ENCODE peak calls at places on chromosomes 7 and 10, in four cellular contexts. F is sigmoid colon, D is pancreas, P is A673. V is an unnamed sample.
A peak's percentile ranks its signal among the peaks of the same experiment; 100 is the strongest.

GRCh38 chr10:70296406-70296899 is 12.6 kb upstream of the NPFFR1 start:
- DNase-seq in F (peak; percentile 95), D (peak; percentile 91), P (no peak), V (peak; percentile 95)

GRCh38 chr10:126250527-126251310 is 137.6 kb downstream of the ADAM12 start:
- DNase-seq in F (no peak), D (no peak), P (no peak), V (no peak)

GRCh38 chr10:86401588-86402282 is 35.1 kb upstream of the GRID1 start:
- DNase-seq in F (no peak), D (no peak), P (peak; percentile 36), V (no peak)

GRCh38 chr10:81820418-81820817 is 54.6 kb upstream of the NRG3 start:
- DNase-seq in F (no peak), D (no peak), P (no peak), V (no peak)

GRCh38 chr7:47044620-47045019 is 537.3 kb downstream of the TNS3 start:
- DNase-seq in F (no peak), D (no peak), P (no peak), V (no peak)

GRCh38 chr7:38232475-38233366 is 40.7 kb downstream of the TARP start:
- DNase-seq in F (no peak), D (no peak), P (no peak), V (peak; percentile 27)

GRCh38 chr10:122421054-122421625 is 33.3 kb upstream of the ARMS2 start:
- DNase-seq in F (no peak), D (no peak), P (no peak), V (no peak)

GRCh38 chr10:88515235-88515634 is 67.9 kb downstream of the RNLS start:
- DNase-seq in F (no peak), D (no peak), P (no peak), V (no peak)

GRCh38 chr7:159119026-159119741 is 25.5 kb downstream of the VIPR2 start:
- DNase-seq in F (peak; percentile 55), D (no peak), P (no peak), V (peak; percentile 9)

GRCh38 chr7:26180792-26181198 is 19.8 kb downstream of the HNRNPA2B1 start:
- DNase-seq in F (no peak), D (peak; percentile 35), P (no peak), V (no peak)

GRCh38 chr10:19449860-19450259 is 366.4 kb upstream of the PLXDC2 start:
- DNase-seq in F (no peak), D (no peak), P (no peak), V (no peak)

GRCh38 chr10:86940677-86941076 is 16.7 kb downstream of the MMRN2 start:
- DNase-seq in F (no peak), D (no peak), P (no peak), V (no peak)

GRCh38 chr10:124731551-124731950 is 12.6 kb downstream of the FAM53B start:
- DNase-seq in F (no peak), D (no peak), P (no peak), V (no peak)

GRCh38 chr7:3002631-3003030 is 41.0 kb downstream of the CARD11 start:
- DNase-seq in F (peak; percentile 29), D (no peak), P (no peak), V (no peak)

GRCh38 chr7:35749548-35749947 is 51.3 kb upstream of the SEPTIN7 start:
- DNase-seq in F (peak; percentile 78), D (no peak), P (no peak), V (peak; percentile 65)

GRCh38 chr7:112989531-112989930 is 97.1 kb downstream of the GPR85 start:
- DNase-seq in F (no peak), D (no peak), P (no peak), V (no peak)

GRCh38 chr7:27730112-27730511 is 9.8 kb upstream of the TAX1BP1 start:
- DNase-seq in F (no peak), D (no peak), P (no peak), V (no peak)

GRCh38 chr7:102292813-102293798 is 6.4 kb downstream of the SH2B2 start:
- DNase-seq in F (no peak), D (no peak), P (no peak), V (no peak)

GRCh38 chr7:1251796-1252542 is 19.3 kb downstream of the UNCX start:
- DNase-seq in F (no peak), D (no peak), P (no peak), V (no peak)

GRCh38 chr10:15316144-15316543 is 54.9 kb downstream of the FAM171A1 start:
- DNase-seq in F (no peak), D (no peak), P (no peak), V (no peak)

GRCh38 chr10:93954299-93954698 is 39.4 kb upstream of the PLCE1 start:
- DNase-seq in F (no peak), D (no peak), P (no peak), V (no peak)

GRCh38 chr10:78672898-78673297 is 395.9 kb upstream of the ZMIZ1 start:
- DNase-seq in F (no peak), D (no peak), P (no peak), V (no peak)

GRCh38 chr7:155477469-155477868 is 19.5 kb downstream of the EN2 start:
- DNase-seq in F (no peak), D (no peak), P (no peak), V (no peak)

GRCh38 chr10:61842755-61843497 is 58.6 kb upstream of the ARID5B start:
- DNase-seq in F (no peak), D (no peak), P (no peak), V (no peak)

GRCh38 chr10:44176311-44176710 is 208.6 kb downstream of the CXCL12 start:
- DNase-seq in F (no peak), D (no peak), P (no peak), V (no peak)

GRCh38 chr10:103295391-103296044 is 18.6 kb downstream of the INA start:
- DNase-seq in F (no peak), D (no peak), P (no peak), V (no peak)

GRCh38 chr7:101532400-101533102 is 96.5 kb downstream of the MYL10 start:
- DNase-seq in F (no peak), D (no peak), P (no peak), V (no peak)

GRCh38 chr10:96044686-96045085 is 1.3 kb downstream of the CCNJ start:
- DNase-seq in F (no peak), D (no peak), P (peak; percentile 18), V (no peak)

GRCh38 chr7:86313842-86314241 is 329.9 kb upstream of the GRM3 start:
- DNase-seq in F (no peak), D (no peak), P (no peak), V (no peak)

GRCh38 chr7:353746-354325 is 63.9 kb downstream of the FOXL3 start:
- DNase-seq in F (no peak), D (no peak), P (no peak), V (peak; percentile 44)

GRCh38 chr7:158259671-158260423 is 327.8 kb downstream of the PTPRN2 start:
- DNase-seq in F (no peak), D (no peak), P (no peak), V (no peak)

GRCh38 chr7:129434846-129435318 is 650 bp downstream of the STRIP2 start:
- DNase-seq in F (no peak), D (no peak), P (no peak), V (no peak)

GRCh38 chr10:13614530-13615332 is 28.0 kb downstream of the PRPF18 start:
- DNase-seq in F (no peak), D (no peak), P (peak; percentile 81), V (no peak)

DNA sequence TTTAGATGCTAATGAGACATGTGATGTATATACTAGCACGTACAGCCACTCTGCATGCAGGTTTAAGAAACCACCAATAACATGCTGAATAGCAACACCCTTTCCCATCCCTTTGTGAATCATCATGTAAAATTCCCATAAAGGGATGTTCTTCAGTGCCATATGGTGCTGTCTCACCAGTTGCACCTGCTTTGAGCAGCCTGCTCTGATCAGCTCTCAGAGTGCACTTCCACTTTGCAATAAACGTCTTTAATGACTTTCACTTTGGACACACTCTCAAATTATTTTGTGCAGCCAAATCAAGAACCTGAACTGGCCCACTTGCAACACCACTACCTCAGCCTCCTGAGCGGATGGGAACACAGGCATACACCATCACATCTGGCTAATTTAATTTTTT is 615.0 kb downstream of the ANKRD7 start:
- DNase-seq in F (no peak), D (no peak), P (no peak), V (no peak)
- H3K4me3 ChIP-seq in F (no peak overlapping the region), D (no peak overlapping the region), P (no peak overlapping the region), V (no peak overlapping the region)

GRCh38 chr7:148698397-148699023 is at the start of gene CUL1:
- DNase-seq in F (peak; percentile 93), D (peak; percentile 88), P (peak; percentile 78), V (peak; percentile 91)

GRCh38 chr7:148699024-148699771 is 495 bp downstream of the CUL1 start:
- DNase-seq in F (peak; percentile 75), D (peak; percentile 37), P (peak; percentile 65), V (peak; percentile 63)

GRCh38 chr7:148699772-148700629 is 1.3 kb downstream of the CUL1 start:
- DNase-seq in F (no peak), D (no peak), P (peak; percentile 50), V (no peak)

GRCh38 chr7:148701414-148701813 is 2.7 kb downstream of the CUL1 start:
- DNase-seq in F (no peak), D (no peak), P (peak; percentile 48), V (no peak)

DNA sequence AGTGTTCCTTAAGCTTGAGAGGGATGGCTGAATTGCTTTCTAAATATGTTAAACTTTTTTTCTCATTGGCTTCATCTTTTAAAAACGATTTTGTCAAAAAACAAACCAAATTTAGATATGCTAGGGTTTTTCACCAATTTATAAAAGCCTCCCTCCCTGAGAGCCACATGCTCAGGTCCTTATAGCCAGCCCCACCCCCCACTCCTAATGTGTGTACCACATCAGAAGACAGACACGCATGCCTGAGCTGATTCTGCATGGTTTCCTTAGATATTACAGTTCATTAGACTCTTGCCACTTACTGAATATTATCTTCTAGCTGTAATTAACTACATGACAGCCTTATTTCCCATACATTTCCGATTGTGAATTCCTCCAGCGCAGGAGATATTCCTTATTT is 2.0 kb downstream of the CUL1 start:
- DNase-seq in F (no peak), D (no peak), P (peak; percentile 61), V (no peak)
- H3K4me1 ChIP-seq in F (no peaks in the 10 kb centered on the region), D (peaks cover 33% of the 10 kb centered on the region), P (peaks cover 55% of the 10 kb centered on the region), V (peaks cover 15% of the 10 kb centered on the region)

DNA sequence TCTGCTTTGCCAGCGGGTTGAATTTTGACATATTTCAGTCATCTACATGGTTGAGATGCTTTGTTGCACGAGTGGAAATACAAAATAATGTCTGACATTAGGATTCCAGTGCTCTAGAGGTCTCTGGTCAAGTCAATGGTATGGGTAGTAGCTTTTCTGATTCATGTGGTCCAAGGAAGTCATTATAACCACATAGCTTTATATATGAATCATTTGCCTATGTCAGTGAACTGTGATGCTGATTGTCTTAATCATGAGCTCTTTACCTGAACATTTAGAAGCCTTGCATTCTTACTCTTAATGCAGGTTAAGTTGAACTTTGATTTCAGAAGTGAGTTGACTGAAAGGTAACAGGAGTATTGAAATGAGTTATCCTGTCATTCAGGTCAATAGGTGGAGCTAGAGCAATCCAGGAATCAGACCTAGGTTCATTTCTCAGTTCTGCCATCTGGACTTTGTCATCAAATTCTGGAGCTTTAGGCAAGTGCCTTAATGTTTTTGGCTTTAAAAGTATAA is 3.3 kb downstream of the MAPK8 start:
- DNase-seq in F (no peak), D (no peak), P (no peak), V (no peak)
- H3K4me3 ChIP-seq in F (no peak overlapping the region), D (no peak overlapping the region), P (no peak overlapping the region), V (no peak overlapping the region)

GRCh38 chr7:28939367-28939766 is 18.8 kb downstream of the TRIL start:
- DNase-seq in F (no peak), D (no peak), P (no peak), V (no peak)
- H3K4me1 ChIP-seq in F (no peaks in the 10 kb centered on the region), D (no peaks in the 10 kb centered on the region), P (peaks cover 19% of the 10 kb centered on the region), V (peaks cover 14% of the 10 kb centered on the region)

V was measured in heart left ventricle.